ENCODE peak calls at places on chromosomes 11 and 22, in nine cellular contexts. W is HFF-Myc, M is brain microvascular endothelial cell, B is right lobe of liver, K is mucosa of descending colon, F is fibroblast of lung, O is AG04450, T is Peyer's patch, H is choroid plexus epithelial cell. A is an unnamed sample.

GRCh38 chr22:20748820-20749428 is 25.0 kb upstream of the SERPIND1 start:
- DNase-seq in K (peak; percentile 49), M (no peak), F (peak; percentile 87), H (peak; percentile 73), O (no peak), B (peak; percentile 22), W (no peak), T (peak; percentile 57), A (peak; percentile 63)

GRCh38 chr11:57567210-57567511 is 311 bp downstream of the UBE2L6 start:
- DNase-seq in B (no peak), F (no peak), T (peak; percentile 42), W (no peak), K (no peak), H (peak; percentile 25), M (peak; percentile 7), O (no peak), A (peak; percentile 13)

GRCh38 chr11:83566948-83567347 is 280.8 kb upstream of the CCDC90B start:
- DNase-seq in T (no peak), B (no peak), W (peak; percentile 4), F (peak; percentile 69), O (no peak), M (peak; percentile 41), K (no peak), H (peak; percentile 43), A (peak; percentile 38)

GRCh38 chr22:49229483-49230193 is 598.0 kb downstream of the BRD1 start:
- DNase-seq in T (no peak), M (no peak), B (no peak), F (no peak), K (no peak), W (no peak), O (no peak), H (no peak), A (no peak)

GRCh38 chr11:112277937-112278336 is 17.3 kb upstream of the PLET1 start:
- DNase-seq in W (no peak), T (no peak), K (no peak), B (no peak), M (no peak), O (no peak), H (peak; percentile 59), F (peak; percentile 40), A (no peak)

GRCh38 chr22:35970601-35971417 is 57.8 kb downstream of the RBFOX2 start:
- DNase-seq in K (no peak), H (no peak), M (no peak), W (no peak), F (peak; percentile 20), O (no peak), B (no peak), T (no peak), A (no peak)

GRCh38 chr11:119092880-119093665 is 8.4 kb downstream of the HMBS start:
- DNase-seq in F (peak; percentile 64), W (no peak), B (no peak), O (no peak), H (peak; percentile 40), T (no peak), K (no peak), M (no peak), A (peak; percentile 56)

GRCh38 chr11:71283960-71284359 is 31.6 kb upstream of the SHANK2 start:
- DNase-seq in H (no peak), F (no peak), W (no peak), K (peak; percentile 92), T (no peak), O (no peak), M (no peak), B (no peak), A (no peak)

GRCh38 chr11:132942611-132943324 is 589.5 kb downstream of the OPCML start:
- DNase-seq in K (no peak), T (no peak), F (no peak), B (no peak), M (no peak), W (no peak), O (no peak), H (no peak), A (no peak)

GRCh38 chr11:70707821-70708220 is 309.5 kb downstream of the CTTN start:
- DNase-seq in H (no peak), F (no peak), W (no peak), M (no peak), K (peak; percentile 13), O (no peak), B (no peak), T (no peak), A (no peak)

GRCh38 chr11:61685611-61685955 is 5.4 kb downstream of the DAGLA start:
- DNase-seq in K (no peak), F (no peak), W (no peak), T (no peak), H (no peak), B (no peak), O (no peak), M (no peak), A (no peak)

GRCh38 chr11:890794-891600 is 19.6 kb downstream of the CHID1 start:
- DNase-seq in H (no peak), T (no peak), B (no peak), M (no peak), O (no peak), F (no peak), W (no peak), K (no peak), A (no peak)

GRCh38 chr11:111983187-111983986 is 41.8 kb upstream of the DLAT start:
- DNase-seq in T (no peak), M (no peak), O (peak; percentile 10), K (peak; percentile 84), F (peak; percentile 73), H (no peak), B (peak; percentile 84), W (no peak), A (peak; percentile 46)

GRCh38 chr11:17991799-17992433 is 20.9 kb downstream of the SERGEF start:
- DNase-seq in T (peak; percentile 22), M (no peak), H (peak; percentile 84), B (no peak), F (peak; percentile 35), W (no peak), O (peak; percentile 36), K (no peak), A (peak; percentile 64)

GRCh38 chr22:39724390-39724789 is 153.8 kb downstream of the CACNA1I start:
- DNase-seq in W (no peak), M (no peak), F (no peak), H (peak; percentile 19), K (no peak), T (no peak), B (no peak), O (no peak), A (no peak)

GRCh38 chr11:2721163-2721935 is 21.6 kb upstream of the KCNQ1OT1 start:
- DNase-seq in F (no peak), O (no peak), B (no peak), K (no peak), H (no peak), W (no peak), T (no peak), M (no peak), A (no peak)

GRCh38 chr11:60252709-60253108 is 9.8 kb upstream of the MS4A4E start:
- DNase-seq in O (no peak), F (no peak), T (no peak), K (no peak), H (no peak), M (no peak), B (no peak), W (no peak), A (no peak)

GRCh38 chr11:90908074-90908473 is 685.2 kb upstream of the CHORDC1 start:
- DNase-seq in B (no peak), H (peak; percentile 34), W (no peak), T (no peak), O (no peak), M (no peak), K (no peak), F (no peak), A (peak; percentile 0)
- TF ChIP-seq CTCF in B (no peak), H (no peak), W (no peak), T (no peak), O (no peak), M (no peak), K (no peak), F (peak; percentile 22), A (peak; percentile 6)

DNA sequence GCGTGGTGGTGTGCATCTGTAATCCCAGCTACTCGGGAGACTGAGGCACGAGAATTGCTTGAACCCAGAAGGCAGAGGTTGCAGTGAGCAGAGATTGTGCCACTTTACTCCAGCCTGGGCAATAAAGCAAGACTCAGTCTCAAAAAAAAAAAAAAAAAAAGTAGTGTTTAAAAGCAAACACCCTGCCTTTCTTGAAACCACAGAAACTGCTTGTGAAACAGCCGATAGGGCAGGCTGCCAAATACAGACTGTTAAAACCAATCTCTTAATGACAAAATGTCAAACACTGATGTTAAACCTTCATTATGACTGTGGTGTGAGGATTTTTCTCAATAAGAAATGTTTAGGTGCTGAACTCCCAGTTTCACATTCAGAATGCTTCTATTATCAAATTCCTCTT is 27.3 kb downstream of the MARK2 start:
- DNase-seq in O (no peak), W (no peak), H (peak; percentile 87), F (peak; percentile 62), B (no peak), M (peak; percentile 20), K (peak; percentile 46), T (peak; percentile 69), A (peak; percentile 54)
- H3K4me3 ChIP-seq in O (no peak overlapping the region), W (no peak overlapping the region), H (no peak overlapping the region), F (no peak overlapping the region), B (no peak overlapping the region), M (no peak overlapping the region), K (no peak overlapping the region), T (no peak overlapping the region), A (no peak overlapping the region)

GRCh38 chr22:45317551-45318167 is 7.9 kb downstream of the FAM118A start:
- DNase-seq in F (peak; percentile 68), W (no peak), O (no peak), T (no peak), B (no peak), K (peak; percentile 75), M (peak; percentile 32), H (peak; percentile 46), A (peak; percentile 61)
- TF ChIP-seq CTCF in F (peak; percentile 51), W (peak; percentile 27), O (peak; percentile 35), T (no peak), B (no peak), K (no peak), M (peak; percentile 53), H (peak; percentile 38), A (peak; percentile 48)

DNA sequence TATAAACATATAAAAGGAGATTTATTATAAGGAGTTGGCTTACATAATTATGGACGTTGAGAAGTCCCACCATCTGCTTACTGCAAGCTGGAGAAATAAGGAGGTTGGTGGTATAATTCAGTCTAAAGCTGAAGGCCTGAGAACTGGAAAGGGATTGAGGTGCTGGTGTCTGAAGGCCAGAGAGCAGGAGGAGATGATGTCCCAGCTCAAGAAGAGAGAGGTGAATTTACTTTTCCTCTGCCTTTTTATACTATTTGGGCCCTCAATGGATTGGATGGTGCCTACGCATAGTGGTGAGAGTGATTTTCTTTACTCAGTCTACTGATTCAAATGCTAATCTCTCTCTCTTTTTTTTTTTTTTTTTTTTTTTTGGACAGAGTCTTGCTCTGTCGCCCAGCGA is 1.3 kb upstream of the ZNF202 start:
- DNase-seq in W (no peak), B (no peak), M (no peak), O (no peak), F (no peak), K (no peak), H (no peak), T (no peak), A (no peak)
- H3K4me3 ChIP-seq in W (no peak overlapping the region), B (no peak overlapping the region), M (no peak overlapping the region), O (no peak overlapping the region), F (no peak overlapping the region), K (no peak overlapping the region), H (no peak overlapping the region), T (no peak overlapping the region), A (no peak overlapping the region)